ENCODE peak calls at places on chromosome 20, in eight cellular contexts. J, D, P, N, Q, T, K and M are unnamed samples. For H3K9me3, the result is how much of the 10 kb centered on the place peaks cover.

GRCh38 chr20:7741866-7742265 is 198.4 kb downstream of the HAO1 start:
- DNase-seq in D (no peak), J (no peak), P (no peak), T (peak), K (no peak), Q (no peak), N (no peak), M (no peak)

GRCh38 chr20:51958636-51959542 is 156.6 kb upstream of the SALL4 start:
- DNase-seq in Q (no peak), T (peak), K (no peak), P (no peak), N (no peak), D (no peak), J (peak), M (no peak)

GRCh38 chr20:25177890-25178321 is 17.6 kb upstream of the ENTPD6 start:
- DNase-seq in N (no peak), P (no peak), D (no peak), J (no peak), Q (no peak), K (no peak), T (peak), M (no peak)

GRCh38 chr20:47672886-47673670 is 112.2 kb downstream of the SULF2 start:
- DNase-seq in P (no peak), J (no peak), K (no peak), D (no peak), Q (no peak), N (no peak), T (no peak), M (no peak)

GRCh38 chr20:19806806-19807691 is 49.0 kb downstream of the RIN2 start:
- DNase-seq in K (no peak), P (no peak), T (peak), Q (peak), J (peak), D (no peak), N (no peak), M (no peak)

GRCh38 chr20:45993197-45993951 is 15.3 kb upstream of the MMP9 start:
- DNase-seq in D (peak), K (no peak), Q (peak), T (no peak), P (no peak), N (peak), J (peak), M (peak)

GRCh38 chr20:21901470-21902275 is 196.2 kb downstream of the PAX1 start:
- DNase-seq in J (no peak), K (no peak), Q (no peak), P (peak), N (peak), T (no peak), D (no peak), M (peak)

GRCh38 chr20:63298731-63299312 is 5.8 kb downstream of the COL20A1 start:
- DNase-seq in K (no peak), D (no peak), P (no peak), T (no peak), J (no peak), Q (no peak), N (no peak), M (no peak)

GRCh38 chr20:38809942-38810341 is 4.4 kb downstream of the PPP1R16B start:
- DNase-seq in D (no peak), T (no peak), P (no peak), J (no peak), K (no peak), N (no peak), Q (no peak), M (no peak)

GRCh38 chr20:59586613-59587012 is 17.7 kb upstream of the PHACTR3 start:
- DNase-seq in Q (no peak), N (no peak), P (no peak), J (no peak), T (no peak), K (no peak), D (no peak), M (no peak)

GRCh38 chr20:59588236-59588855 is 16.0 kb upstream of the PHACTR3 start:
- DNase-seq in J (no peak), P (no peak), Q (no peak), N (no peak), D (no peak), T (no peak), K (no peak), M (no peak)

GRCh38 chr20:59587570-59587969 is 16.8 kb upstream of the PHACTR3 start:
- DNase-seq in Q (no peak), J (no peak), K (no peak), T (no peak), N (no peak), P (no peak), D (no peak), M (no peak)

GRCh38 chr20:59589051-59589450 is 15.3 kb upstream of the PHACTR3 start:
- DNase-seq in J (no peak), T (no peak), D (no peak), K (no peak), P (no peak), N (no peak), Q (no peak), M (no peak)

GRCh38 chr20:59591061-59591460 is 13.3 kb upstream of the PHACTR3 start:
- DNase-seq in T (no peak), D (no peak), P (no peak), K (no peak), J (no peak), N (no peak), Q (no peak), M (no peak)
- H3K9me3 ChIP-seq in T (under half), D (under half), P (under half), K (under half), J (under half), N (under half), Q (under half), M (under half)

DNA sequence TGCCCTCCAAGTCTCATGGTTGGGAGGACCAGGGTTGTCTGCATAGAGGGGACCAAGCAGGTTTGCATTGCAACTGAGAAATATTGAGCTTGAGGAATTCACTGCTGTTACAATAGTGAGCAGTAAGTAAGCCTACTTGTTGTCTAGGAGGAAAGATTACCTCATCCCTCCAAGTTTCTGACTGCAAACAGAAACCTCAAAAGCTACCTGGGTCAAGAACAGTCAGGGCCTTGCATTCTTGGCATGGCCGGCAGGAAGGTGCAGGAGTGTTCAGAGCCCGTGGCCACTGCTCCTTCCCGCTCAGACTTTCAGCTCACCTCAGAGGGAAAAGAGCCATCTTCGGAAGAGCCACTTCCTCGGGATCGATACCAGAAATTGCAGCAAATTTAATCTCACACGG is 46.0 kb upstream of the DOK5 start:
- DNase-seq in N (no peak), J (no peak), T (no peak), Q (no peak), K (no peak), P (no peak), D (no peak), M (no peak)
- H3K9me3 ChIP-seq in N (under half), J (under half), T (under half), Q (under half), K (under half), P (under half), D (under half), M (under half)

GRCh38 chr20:41604002-41604401 is 14.2 kb downstream of the CHD6 start:
- DNase-seq in N (no peak), T (no peak), K (no peak), D (no peak), P (no peak), Q (no peak), J (no peak), M (no peak)

GRCh38 chr20:41608606-41609005 is 9.6 kb downstream of the CHD6 start:
- DNase-seq in N (no peak), J (no peak), T (no peak), P (no peak), D (no peak), K (no peak), Q (no peak), M (no peak)

GRCh38 chr20:41613321-41613720 is 4.9 kb downstream of the CHD6 start:
- DNase-seq in N (no peak), J (no peak), P (no peak), Q (no peak), K (no peak), T (no peak), D (no peak), M (no peak)

GRCh38 chr20:41609476-41609875 is 8.7 kb downstream of the CHD6 start:
- DNase-seq in N (no peak), Q (no peak), D (no peak), J (no peak), T (no peak), K (no peak), P (no peak), M (no peak)

GRCh38 chr20:41607791-41608190 is 10.4 kb downstream of the CHD6 start:
- DNase-seq in K (no peak), T (no peak), N (no peak), D (no peak), J (no peak), Q (no peak), P (no peak), M (no peak)
- H3K9me3 ChIP-seq in K (under half), T (under half), N (under half), D (under half), J (under half), Q (under half), P (under half), M (under half)

GRCh38 chr20:55790178-55790577 is 215.1 kb downstream of the CBLN4 start:
- DNase-seq in J (no peak), P (no peak), T (no peak), N (no peak), D (peak), K (no peak), Q (no peak), M (no peak)
- H3K9me3 ChIP-seq in J (under half), P (under half), T (under half), N (under half), D (under half), K (under half), Q (under half), M (under half)